ENCODE peak calls at places on chromosome 20, in eight cellular contexts. C is right atrium auricular region; S is astrocyte; N is adrenal gland; E is CD8-positive, alpha-beta T cell; M is Panc1; B is effector memory CD4-positive, alpha-beta T cell; H is mesenchymal stem cell. Q is an unnamed sample.
A peak's percentile ranks its signal among the peaks of the same experiment; 100 is the strongest.

GRCh38 chr20:8373579-8373978 is 241.5 kb downstream of the PLCB1 start:
- DNase-seq in B (no peak), C (no peak), S (no peak), N (no peak), E (no peak), H (no peak), M (no peak), Q (no peak)

GRCh38 chr20:59032713-59033059 is 551 bp upstream of the ATP5F1E start:
- DNase-seq in B (no peak), H (peak; percentile 72), E (no peak), S (no peak), M (peak; percentile 24), N (no peak), C (no peak), Q (no peak)

GRCh38 chr20:14288341-14289330 is 48.8 kb downstream of the FLRT3 start:
- DNase-seq in N (no peak), S (peak; percentile 25), H (no peak), C (no peak), B (no peak), M (peak; percentile 54), E (no peak), Q (no peak)

GRCh38 chr20:62924567-62925419 is 1.5 kb downstream of the DIDO1 start:
- DNase-seq in H (peak; percentile 65), B (peak; percentile 39), C (no peak), M (no peak), S (peak; percentile 42), E (peak; percentile 12), N (peak; percentile 43), Q (no peak)

GRCh38 chr20:63698739-63699465 is 2.5 kb downstream of the TNFRSF6B start:
- DNase-seq in B (no peak), H (peak; percentile 97), N (peak; percentile 92), E (no peak), S (peak; percentile 86), M (peak; percentile 60), C (peak; percentile 78), Q (no peak)

GRCh38 chr20:47336013-47336754 is 20.3 kb downstream of the ZMYND8 start:
- DNase-seq in M (no peak), H (peak; percentile 53), E (no peak), S (peak; percentile 99), B (no peak), C (peak; percentile 85), N (peak; percentile 82), Q (no peak)

GRCh38 chr20:60365882-60366281 is 407.7 kb downstream of the CDH26 start:
- DNase-seq in B (no peak), E (no peak), N (no peak), M (no peak), C (no peak), S (no peak), H (no peak), Q (no peak)

GRCh38 chr20:4090756-4091331 is 75.5 kb upstream of the RNF24 start:
- DNase-seq in B (no peak), S (peak; percentile 77), C (no peak), N (peak; percentile 48), E (no peak), M (no peak), H (peak; percentile 98), Q (no peak)

GRCh38 chr20:41000628-41001027 is 28.0 kb upstream of the TOP1 start:
- DNase-seq in B (no peak), N (no peak), H (no peak), C (no peak), S (no peak), M (no peak), E (no peak), Q (no peak)

DNA sequence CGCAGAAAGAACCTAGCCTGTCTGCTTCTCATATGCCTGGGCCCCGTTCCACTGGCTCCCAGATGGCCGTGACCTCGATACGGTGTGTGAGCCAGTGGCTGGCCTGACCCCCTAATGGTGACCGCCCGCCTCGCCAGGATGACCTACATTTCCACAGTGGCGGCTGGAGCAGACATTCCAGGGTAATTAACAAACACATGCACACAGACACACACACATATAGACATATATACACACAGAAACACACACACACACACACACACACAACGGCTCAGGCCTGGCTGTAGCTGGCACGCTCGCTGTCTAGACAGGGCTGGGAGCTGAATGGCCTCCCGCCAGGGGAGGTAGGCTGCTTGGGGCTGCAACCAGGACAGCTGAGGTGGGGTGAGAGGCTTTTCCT is 227.1 kb downstream of the ANKRD60 start:
- DNase-seq in C (no peak), H (no peak), B (no peak), M (no peak), E (no peak), S (peak; percentile 68), N (peak; percentile 62), Q (no peak)
- H3K4me3 ChIP-seq in C (no peak overlapping the region), H (no peak overlapping the region), B (no peak overlapping the region), M (no peak overlapping the region), E (no peak overlapping the region), S (no peak overlapping the region), N (no peak overlapping the region), Q (no peak overlapping the region)

DNA sequence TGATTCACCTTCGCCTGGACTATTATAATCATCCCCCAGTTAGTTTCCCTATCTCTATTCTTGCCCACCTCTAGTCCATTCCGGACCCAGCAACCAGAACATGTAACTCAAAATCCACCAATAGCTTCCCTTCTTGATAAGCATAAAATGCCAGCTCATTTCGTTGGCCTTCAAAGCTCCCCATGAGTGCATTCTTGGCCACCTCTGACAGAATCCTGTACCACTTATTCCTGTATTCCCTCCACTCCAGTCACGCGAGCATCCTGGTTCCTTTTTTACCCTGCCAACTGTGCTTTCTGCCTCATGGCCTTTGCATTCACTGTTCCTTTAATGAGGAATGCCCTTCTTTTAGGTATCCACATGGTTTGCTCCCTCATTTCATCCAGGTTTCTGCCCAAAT is 36.7 kb downstream of the CYP24A1 start:
- DNase-seq in B (no peak), M (no peak), E (no peak), H (no peak), C (no peak), N (no peak), S (peak; percentile 79), Q (no peak)
- H3K4me1 ChIP-seq in B (no peaks in the 10 kb centered on the region), M (peaks cover 3% of the 10 kb centered on the region), E (no peaks in the 10 kb centered on the region), H (peaks cover 3% of the 10 kb centered on the region), C (no peaks in the 10 kb centered on the region), N (no peaks in the 10 kb centered on the region), S (peaks cover 51% of the 10 kb centered on the region), Q (peaks cover 1% of the 10 kb centered on the region)

GRCh38 chr20:38748863-38749153 is 548 bp downstream of the ACTR5 start:
- DNase-seq in M (no peak), H (no peak), B (no peak), N (no peak), E (no peak), S (no peak), C (no peak), Q (no peak)
- H3K27ac ChIP-seq in M (peak overlapping the region; percentile 82), H (no peak overlapping the region), B (peak overlapping the region; percentile 93), N (peak overlapping the region; percentile 96), E (peak overlapping the region; percentile 81), S (peak overlapping the region; percentile 84), C (peak overlapping the region; percentile 86), Q (no peak overlapping the region)

DNA sequence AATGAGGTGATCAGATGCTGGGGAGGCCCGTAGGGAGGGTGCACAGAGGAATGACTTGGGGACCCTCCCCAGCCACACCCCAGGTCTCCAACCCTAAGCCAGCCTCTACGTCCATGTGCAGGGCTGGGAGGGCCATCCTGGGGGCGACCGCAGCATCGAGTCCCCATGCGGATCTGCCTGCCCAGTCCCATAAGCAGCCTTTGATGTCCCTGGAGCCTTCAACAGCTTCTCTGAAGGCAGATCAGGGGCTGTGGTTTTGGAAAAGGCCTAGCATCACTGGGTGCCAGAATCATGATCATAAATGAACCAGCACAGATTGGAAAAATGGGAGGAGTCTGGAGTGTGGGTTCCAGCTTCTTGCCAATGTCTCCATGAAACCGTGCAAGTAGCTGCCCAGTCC is 22.9 kb downstream of the TOX2 start:
- DNase-seq in H (peak; percentile 45), C (no peak), S (peak; percentile 82), E (no peak), N (no peak), B (no peak), M (no peak), Q (no peak)
- H3K4me3 ChIP-seq in H (no peak overlapping the region), C (no peak overlapping the region), S (no peak overlapping the region), E (no peak overlapping the region), N (no peak overlapping the region), B (no peak overlapping the region), M (no peak overlapping the region), Q (no peak overlapping the region)

GRCh38 chr20:32585011-32585518 is at the start of gene NOL4L:
- DNase-seq in M (no peak), E (no peak), H (peak; percentile 32), N (peak; percentile 51), B (peak; percentile 20), S (no peak), C (no peak), Q (no peak)

GRCh38 chr20:32583581-32584045 is 1.5 kb downstream of the NOL4L start:
- DNase-seq in S (no peak), B (peak; percentile 13), E (no peak), N (no peak), M (no peak), C (no peak), H (no peak), Q (no peak)

GRCh38 chr20:32581839-32582658 is 3.1 kb downstream of the NOL4L start:
- DNase-seq in H (no peak), N (no peak), S (no peak), C (no peak), E (no peak), M (no peak), B (no peak), Q (no peak)

GRCh38 chr20:32580970-32581838 is 3.9 kb downstream of the NOL4L start:
- DNase-seq in S (no peak), N (no peak), B (no peak), C (no peak), E (no peak), M (no peak), H (peak; percentile 48), Q (no peak)

GRCh38 chr20:32582659-32583580 is 2.2 kb downstream of the NOL4L start:
- DNase-seq in S (no peak), E (no peak), B (no peak), N (peak; percentile 47), C (no peak), M (no peak), H (peak; percentile 39), Q (no peak)
- H3K4me1 ChIP-seq in S (no peaks in the 10 kb centered on the region), E (peaks cover 52% of the 10 kb centered on the region), B (peaks cover 40% of the 10 kb centered on the region), N (peaks cover 6% of the 10 kb centered on the region), C (no peaks in the 10 kb centered on the region), M (peaks cover 17% of the 10 kb centered on the region), H (peaks cover 20% of the 10 kb centered on the region), Q (no peaks in the 10 kb centered on the region)

GRCh38 chr20:1588869-1589460 is 30.8 kb downstream of the SIRPB1 start:
- DNase-seq in H (no peak), N (no peak), B (no peak), E (no peak), C (no peak), S (no peak), M (no peak), Q (no peak)
- H3K27ac ChIP-seq in H (no peak overlapping the region), N (no peak overlapping the region), B (no peak overlapping the region), E (no peak overlapping the region), C (no peak overlapping the region), S (no peak overlapping the region), M (no peak overlapping the region), Q (no peak overlapping the region)

DNA sequence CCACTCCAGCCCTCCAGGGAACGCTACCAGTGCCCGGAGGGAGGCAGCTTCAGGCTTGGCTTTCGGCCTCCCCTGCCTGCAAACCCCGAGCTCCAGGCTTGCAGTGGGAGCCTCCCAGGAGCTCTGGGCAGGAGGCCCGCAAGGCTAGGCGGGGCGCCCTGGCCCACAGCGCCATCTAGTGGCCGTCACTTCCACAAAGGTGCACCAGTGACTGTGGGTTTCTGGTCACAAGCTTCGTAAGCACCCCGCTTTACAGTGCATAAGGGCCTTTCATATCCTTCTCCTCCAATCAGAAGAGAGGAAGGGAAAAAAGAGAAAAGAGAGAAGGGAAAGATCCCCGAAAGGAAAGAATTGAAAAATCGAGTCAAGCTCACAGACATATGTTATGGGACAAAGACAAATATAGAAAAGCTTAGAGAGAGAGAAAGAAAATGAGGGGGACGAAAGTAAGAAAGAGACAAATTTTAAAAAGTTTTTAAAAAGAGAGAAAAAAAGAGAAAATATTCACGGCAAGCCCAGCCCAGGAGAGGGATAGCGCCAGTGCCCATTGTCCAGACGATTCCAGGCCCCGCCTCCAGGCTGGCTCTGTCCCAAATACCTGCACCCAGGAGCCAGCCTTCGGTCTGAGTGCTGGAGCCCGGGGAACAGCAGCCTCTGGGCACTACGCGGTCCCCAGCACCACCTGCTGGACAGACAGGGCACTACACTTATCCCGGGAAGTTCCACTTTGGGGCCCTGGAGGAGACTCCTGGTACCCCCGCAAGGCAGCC is 207.1 kb downstream of the PREX1 start:
- DNase-seq in N (peak; percentile 86), E (peak; percentile 42), C (peak; percentile 83), B (peak; percentile 43), S (peak; percentile 74), M (peak; percentile 67), H (peak; percentile 78), Q (peak; percentile 88)
- H3K4me3 ChIP-seq in N (peak overlapping the region; percentile 4), E (no peak overlapping the region), C (peak overlapping the region; percentile 12), B (peak overlapping the region; percentile 35), S (peak overlapping the region; percentile 43), M (peak overlapping the region; percentile 18), H (no peak overlapping the region), Q (no peak overlapping the region)